ENCODE peak calls at places on chromosome 16, in seven cellular contexts. D is heart right ventricle; O is LNCaP clone FGC; T is stimulated activated CD8-positive, alpha-beta memory T cell treated with anti-CD3 and anti-CD28 coated beads, Interleukin-12 subunit alpha, Interleukin-12 subunit beta, amount 100 ng/mL, for 4 hours; N is endothelial cell of umbilical vein; F is C1 segment of cervical spinal cord; V is LoVo. Y is an unnamed sample.

GRCh38 chr16:83717308-83717707 is 90.5 kb upstream of the HSBP1 start:
- DNase-seq in D (no peak), O (no peak), T (no peak), N (no peak), F (no peak), V (no peak), Y (no peak)

GRCh38 chr16:2845116-2845515 is 12.9 kb downstream of the PRSS22 start:
- DNase-seq in D (no peak), O (no peak), T (no peak), N (no peak), F (no peak), V (no peak), Y (no peak)

GRCh38 chr16:11297492-11298142 is 16.5 kb upstream of the PRM1 start:
- DNase-seq in D (peak; percentile 76), O (no peak), T (peak; percentile 51), N (peak; percentile 15), F (peak; percentile 9), V (no peak), Y (peak; percentile 87)

GRCh38 chr16:73093146-73094144 is 45.5 kb upstream of the ZFHX3 start:
- DNase-seq in D (no peak), O (no peak), T (no peak), N (peak; percentile 87), F (no peak), V (no peak), Y (no peak)

GRCh38 chr16:70715113-70715711 is 29.4 kb upstream of the MTSS2 start:
- DNase-seq in D (peak; percentile 80), O (peak; percentile 78), T (no peak), N (no peak), F (peak; percentile 87), V (no peak), Y (peak; percentile 66)

GRCh38 chr16:84096447-84097005 is 20.2 kb downstream of the MBTPS1 start:
- DNase-seq in D (no peak), O (peak; percentile 94), T (no peak), N (no peak), F (no peak), V (peak; percentile 15), Y (no peak)

GRCh38 chr16:86946396-86946795 is 368.0 kb downstream of the FOXL1 start:
- DNase-seq in D (no peak), O (no peak), T (no peak), N (peak; percentile 49), F (no peak), V (no peak), Y (no peak)

GRCh38 chr16:68005786-68006286 is 6.6 kb upstream of the DPEP2 start:
- DNase-seq in D (no peak), O (no peak), T (no peak), N (peak; percentile 92), F (no peak), V (no peak), Y (peak; percentile 83)

GRCh38 chr16:14423344-14423743 is 206.7 kb downstream of the PARN start:
- DNase-seq in D (no peak), O (no peak), T (no peak), N (no peak), F (no peak), V (peak; percentile 32), Y (no peak)

GRCh38 chr16:61936522-61936921 is 99.7 kb downstream of the CDH8 start:
- DNase-seq in D (no peak), O (no peak), T (no peak), N (no peak), F (no peak), V (no peak), Y (no peak)

GRCh38 chr16:29029168-29029994 is 44.5 kb downstream of the LAT start:
- DNase-seq in D (no peak), O (no peak), T (peak; percentile 79), N (peak; percentile 40), F (no peak), V (no peak), Y (peak; percentile 54)

GRCh38 chr16:67666538-67667433 is at the start of the genes C16orf86 and ENKD1:
- DNase-seq in D (peak; percentile 88), O (no peak), T (peak; percentile 68), N (peak; percentile 73), F (peak; percentile 70), V (peak; percentile 31), Y (peak; percentile 93)